ENCODE peak calls at places on chromosomes 4 and X, in six cellular contexts. J is fibroblast of lung, A is heart left ventricle, C is heart right ventricle, N is stomach, O is kidney epithelial cell. T is an unnamed sample.
A peak's percentile ranks its signal among the peaks of the same experiment; 100 is the strongest.

GRCh38 chr4:184664445-184665210 is 15.1 kb downstream of the PRIMPOL start:
- DNase-seq in N (no peak), A (no peak), C (no peak), J (peak; percentile 15), O (no peak), T (peak; percentile 44)

GRCh38 chr4:128782875-128783614 is 26.5 kb upstream of the JADE1 start:
- DNase-seq in C (no peak), J (peak; percentile 79), A (no peak), N (no peak), O (no peak), T (peak; percentile 35)

GRCh38 chrX:49710744-49711319 is 15.0 kb upstream of the PAGE1 start:
- DNase-seq in N (no peak), A (no peak), J (no peak), O (no peak), C (no peak), T (no peak)

GRCh38 chr4:121096629-121097028 is 24.3 kb upstream of the NDNF start:
- DNase-seq in C (no peak), J (peak; percentile 27), A (no peak), O (peak; percentile 7), N (no peak), T (peak; percentile 10)

GRCh38 chr4:3642806-3643517 is 110.7 kb upstream of the LRPAP1 start:
- DNase-seq in J (no peak), N (no peak), A (peak; percentile 22), O (no peak), C (no peak), T (no peak)

GRCh38 chr4:147029296-147029695 is 83.6 kb upstream of the TTC29 start:
- DNase-seq in A (no peak), J (no peak), C (no peak), N (no peak), O (no peak), T (no peak)

GRCh38 chrX:50978920-50979660 is 68.6 kb downstream of the BMP15 start:
- DNase-seq in C (no peak), N (no peak), J (peak; percentile 4), A (no peak), O (no peak), T (no peak)

GRCh38 chrX:148316446-148316845 is 184.0 kb upstream of the AFF2 start:
- DNase-seq in N (no peak), A (no peak), J (no peak), C (no peak), O (no peak), T (no peak)

GRCh38 chr4:2462992-2463762 is 5.7 kb upstream of the RNF4 start:
- DNase-seq in C (no peak), O (no peak), A (no peak), J (no peak), N (no peak), T (no peak)

GRCh38 chr4:74073358-74073757 is 25.6 kb downstream of the CXCL2 start:
- DNase-seq in O (no peak), N (no peak), J (no peak), A (no peak), C (no peak), T (no peak)

GRCh38 chr4:177087060-177087459 is 222.6 kb upstream of the NEIL3 start:
- DNase-seq in A (no peak), O (no peak), N (no peak), C (no peak), J (no peak), T (no peak)

GRCh38 chr4:188495169-188495568 is 355.9 kb downstream of the TRIML1 start:
- DNase-seq in C (no peak), O (no peak), J (no peak), A (no peak), N (no peak), T (no peak)

GRCh38 chr4:91268913-91269312 is 1034.9 kb upstream of the GRID2 start:
- DNase-seq in O (no peak), J (no peak), A (no peak), C (no peak), N (no peak), T (no peak)

GRCh38 chr4:168353746-168354145 is 35.2 kb upstream of the DDX60 start:
- DNase-seq in N (no peak), A (no peak), C (no peak), O (no peak), J (no peak), T (no peak)

GRCh38 chrX:37818031-37818430 is 29.3 kb downstream of the DYNLT3 start:
- DNase-seq in N (no peak), A (no peak), C (no peak), J (no peak), O (no peak), T (no peak)

GRCh38 chr4:38482696-38483095 is 181.3 kb upstream of the KLF3 start:
- DNase-seq in N (no peak), A (no peak), J (no peak), O (no peak), C (no peak), T (no peak)

GRCh38 chrX:48045410-48046311 is 25.8 kb downstream of the ZNF630 start:
- DNase-seq in J (peak; percentile 84), N (no peak), A (no peak), O (no peak), C (peak; percentile 27), T (no peak)

GRCh38 chrX:131577999-131578734 is 34.3 kb downstream of the OR13H1 start:
- DNase-seq in J (no peak), O (no peak), C (no peak), N (no peak), A (no peak), T (no peak)

GRCh38 chr4:86243750-86244149 is 116.1 kb downstream of the MAPK10 start:
- DNase-seq in J (no peak), O (no peak), A (no peak), N (no peak), C (no peak), T (peak; percentile 16)

GRCh38 chr4:112633477-112634235 is 3.1 kb downstream of the ZGRF1 start:
- DNase-seq in O (no peak), C (no peak), A (no peak), J (peak; percentile 23), N (no peak), T (peak; percentile 19)

GRCh38 chr4:124945422-124945821 is 232.9 kb upstream of the ANKRD50 start:
- DNase-seq in C (no peak), N (no peak), A (no peak), O (no peak), J (no peak), T (no peak)

GRCh38 chr4:81472249-81473085 is 760 bp upstream of the RASGEF1B start:
- DNase-seq in J (no peak), O (no peak), N (peak; percentile 35), C (no peak), A (no peak), T (peak; percentile 60)

GRCh38 chrX:21657318-21658151 is 595 bp downstream of the KLHL34 start:
- DNase-seq in J (no peak), C (no peak), N (no peak), A (peak; percentile 43), O (no peak), T (no peak)

GRCh38 chrX:21659320-21659719 is 1.2 kb upstream of the KLHL34 start:
- DNase-seq in A (no peak), C (no peak), J (no peak), N (no peak), O (no peak), T (no peak)

GRCh38 chrX:21656587-21657317 is 1.4 kb downstream of the KLHL34 start:
- DNase-seq in J (no peak), N (no peak), C (no peak), A (peak; percentile 47), O (no peak), T (no peak)

GRCh38 chrX:21658152-21658737 is at the start of gene KLHL34:
- DNase-seq in O (no peak), A (peak; percentile 55), C (no peak), N (no peak), J (no peak), T (no peak)

DNA sequence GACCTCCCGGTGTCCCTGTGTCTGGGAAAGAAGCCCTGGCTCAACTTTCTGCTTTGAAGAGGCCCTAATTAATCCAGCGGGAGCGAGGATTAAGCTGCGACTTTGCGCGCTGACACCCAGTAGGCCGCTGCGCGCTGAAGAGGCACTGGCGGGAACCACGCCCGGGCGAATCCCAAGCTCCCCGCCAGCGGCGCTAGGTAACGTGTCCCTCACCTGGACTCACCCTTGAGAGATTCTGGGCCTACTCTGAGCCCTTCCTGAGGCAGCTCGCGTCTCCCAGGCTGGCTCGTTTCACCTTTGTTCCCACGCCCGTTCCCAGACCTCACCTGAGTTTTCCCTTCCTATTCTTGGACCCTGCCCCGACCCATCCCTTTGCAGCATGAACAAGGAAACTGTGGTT is 616 bp upstream of the KLHL34 start:
- DNase-seq in J (no peak), C (no peak), N (no peak), A (peak; percentile 46), O (no peak), T (no peak)
- H3K4me3 ChIP-seq in J (no peak overlapping the region), C (peak overlapping the region; percentile 49), N (no peak overlapping the region), A (peak overlapping the region; percentile 44), O (no peak overlapping the region), T (peak overlapping the region; percentile 22)

DNA sequence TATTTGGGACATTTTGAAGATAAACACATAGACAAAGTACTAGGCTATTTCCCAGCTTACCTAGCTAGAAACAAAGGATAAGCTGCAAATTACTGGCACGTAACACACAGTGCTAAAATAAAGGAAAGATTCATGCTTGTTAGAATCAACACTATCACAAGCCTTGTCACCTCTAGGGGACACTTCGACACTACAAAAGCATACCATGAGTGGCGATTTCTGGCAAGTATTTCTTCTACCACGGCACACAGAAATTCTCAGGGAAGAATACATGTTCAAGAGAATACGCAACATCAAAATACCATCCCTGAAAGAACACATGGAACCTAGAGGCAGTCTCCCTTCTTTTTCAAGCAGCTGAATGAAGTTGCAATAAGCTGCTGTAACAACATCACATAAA is 5.1 kb downstream of the MECP2 start:
- DNase-seq in J (no peak), C (no peak), N (no peak), A (no peak), O (no peak), T (no peak)
- TF ChIP-seq CTCF in J (no peak), C (no peak), N (no peak), A (no peak), O (no peak), T (no peak)

DNA sequence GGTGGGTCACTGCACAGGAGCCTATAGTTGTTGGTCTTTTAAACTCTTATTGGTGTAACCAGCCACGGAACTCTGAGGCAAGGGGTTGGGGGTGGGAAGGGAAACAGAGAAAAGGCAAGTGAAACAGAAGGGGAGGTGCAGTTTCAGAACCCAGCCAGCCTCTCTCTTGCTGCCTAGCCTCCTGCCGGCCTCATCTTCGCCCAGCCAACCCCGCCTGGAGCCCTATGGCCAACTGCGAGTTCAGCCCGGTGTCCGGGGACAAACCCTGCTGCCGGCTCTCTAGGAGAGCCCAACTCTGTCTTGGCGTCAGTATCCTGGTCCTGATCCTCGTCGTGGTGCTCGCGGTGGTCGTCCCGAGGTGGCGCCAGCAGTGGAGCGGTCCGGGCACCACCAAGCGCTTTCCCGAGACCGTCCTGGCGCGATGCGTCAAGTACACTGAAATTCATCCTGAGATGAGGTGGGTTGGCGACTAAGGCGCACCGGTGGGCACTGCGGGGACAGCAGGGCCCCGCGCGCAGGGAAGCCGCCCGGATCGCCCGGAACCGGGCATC is at the start of gene CD38:
- DNase-seq in C (peak; percentile 60), J (no peak), N (no peak), A (peak; percentile 79), O (no peak), T (peak; percentile 8)
- H3K4me3 ChIP-seq in C (peak within 1 kb of the TSS; percentile 61), J (peak within 1 kb of the TSS; percentile 68), N (peak within 1 kb of the TSS; percentile 71), A (peak within 1 kb of the TSS; percentile 76), O (peak within 1 kb of the TSS; percentile 52), T (peak within 1 kb of the TSS; percentile 35)

DNA sequence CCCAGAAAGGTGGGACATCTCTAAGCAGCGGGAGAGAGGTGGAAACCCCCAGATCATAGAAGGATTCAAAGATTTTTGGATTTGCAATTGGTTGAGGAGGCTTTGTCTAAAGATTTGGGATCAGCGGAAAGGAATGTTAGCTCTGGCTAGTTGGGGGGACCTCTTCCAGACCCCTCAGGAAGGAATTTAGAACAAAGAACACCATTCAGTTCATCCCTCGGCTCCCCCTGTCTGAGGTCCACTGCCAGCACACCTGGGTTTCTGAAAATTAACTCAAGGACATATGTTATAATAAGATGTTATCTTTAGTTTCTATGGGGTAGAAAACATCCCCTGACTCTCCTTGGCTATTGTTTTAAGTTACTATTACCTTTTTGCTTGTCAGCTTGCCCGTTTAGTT is 163.6 kb downstream of the CEP135 start:
- DNase-seq in N (no peak), J (no peak), C (no peak), A (no peak), O (no peak), T (no peak)
- TF ChIP-seq CTCF in N (no peak), J (no peak), C (no peak), A (no peak), O (peak; percentile 16), T (no peak)